ENCODE peak calls at places on chromosomes 13 and 19, in six cellular contexts. S is GM13977, E is uterus, B is body of pancreas, H is WTC11, T is omental fat pad. D is an unnamed sample.

GRCh38 chr19:31316201-31316951 is 32.9 kb downstream of the TSHZ3 start:
- DNase-seq in B (peak), T (no peak), H (no peak), E (peak), S (no peak), D (no peak)

GRCh38 chr19:29550896-29551295 is 25.1 kb downstream of the VSTM2B start:
- DNase-seq in T (no peak), S (no peak), B (no peak), E (no peak), H (no peak), D (no peak)

GRCh38 chr13:35785563-35786327 is 309.3 kb upstream of the MAB21L1 start:
- DNase-seq in T (no peak), H (no peak), E (no peak), B (no peak), S (no peak), D (no peak)

GRCh38 chr19:11435833-11436313 is 438 bp downstream of the PRKCSH start:
- DNase-seq in B (no peak), S (no peak), E (no peak), T (no peak), H (no peak), D (peak)

GRCh38 chr19:4376245-4376990 is 23.9 kb downstream of the SH3GL1 start:
- DNase-seq in S (no peak), H (no peak), B (peak), E (no peak), T (no peak), D (no peak)

GRCh38 chr13:97522243-97522642 is 88.3 kb downstream of the RAP2A start:
- DNase-seq in E (no peak), T (no peak), H (no peak), S (no peak), B (no peak), D (no peak)

GRCh38 chr13:67776171-67776570 is 546.0 kb upstream of the PCDH9 start:
- DNase-seq in B (no peak), S (no peak), H (no peak), T (no peak), E (no peak), D (no peak)

GRCh38 chr19:5890099-5890498 is 13.5 kb downstream of the NDUFA11 start:
- DNase-seq in T (no peak), B (no peak), S (no peak), H (no peak), E (no peak), D (no peak)

GRCh38 chr13:111572956-111573355 is 252.5 kb downstream of the TEX29 start:
- DNase-seq in B (peak), S (no peak), T (no peak), E (no peak), H (no peak), D (peak)

GRCh38 chr19:16822648-16823047 is 6.5 kb upstream of the SIN3B start:
- DNase-seq in T (no peak), B (no peak), H (no peak), E (no peak), S (no peak), D (no peak)

GRCh38 chr19:539429-540030 is 4.3 kb upstream of the GZMM start:
- DNase-seq in T (no peak), S (no peak), H (no peak), B (no peak), E (no peak), D (no peak)

GRCh38 chr13:51585234-51585672 is 991 bp downstream of the WDFY2 start:
- DNase-seq in S (no peak), T (no peak), E (no peak), H (no peak), B (no peak), D (no peak)

GRCh38 chr13:74919914-74920313 is 562.1 kb downstream of the TBC1D4 start:
- DNase-seq in S (no peak), T (no peak), B (no peak), E (no peak), H (no peak), D (no peak)

GRCh38 chr13:98349731-98350305 is 172.7 kb upstream of the RNF113B start:
- DNase-seq in S (no peak), H (peak), T (no peak), E (no peak), B (peak), D (peak)

GRCh38 chr19:17448190-17448967 is at the start of gene TMEM221:
- DNase-seq in E (peak), H (peak), T (no peak), B (peak), S (peak), D (peak)

GRCh38 chr13:42946927-42947326 is 45.1 kb downstream of the EPSTI1 start:
- DNase-seq in H (no peak), B (no peak), T (no peak), S (no peak), E (no peak), D (no peak)

GRCh38 chr13:29907670-29908069 is 57.3 kb upstream of the UBL3 start:
- DNase-seq in E (no peak), B (no peak), T (no peak), S (no peak), H (no peak), D (no peak)

GRCh38 chr13:77696006-77696862 is 1.3 kb upstream of the SLAIN1 start:
- DNase-seq in S (peak), E (no peak), T (no peak), H (no peak), B (no peak), D (no peak)

GRCh38 chr19:49686503-49687088 is 2.8 kb upstream of the ADM5 start:
- DNase-seq in B (no peak), H (no peak), T (no peak), S (no peak), E (no peak), D (no peak)

GRCh38 chr13:71979616-71980015 is 112.6 kb upstream of the DACH1 start:
- DNase-seq in B (no peak), S (no peak), H (peak), E (no peak), T (no peak), D (no peak)

GRCh38 chr19:12720851-12721655 is 2.7 kb downstream of the TNPO2 start:
- DNase-seq in T (no peak), S (peak), H (peak), B (peak), E (no peak), D (peak)

GRCh38 chr13:85982102-85982501 is 182.9 kb upstream of the SLITRK6 start:
- DNase-seq in E (no peak), T (no peak), S (no peak), B (no peak), H (no peak), D (no peak)

GRCh38 chr19:30593358-30593757 is 221.2 kb downstream of the ZNF536 start:
- DNase-seq in H (no peak), B (no peak), S (no peak), T (no peak), E (no peak), D (no peak)

GRCh38 chr13:26051231-26052135 is at the start of gene SHISA2:
- DNase-seq in S (peak), H (peak), E (no peak), B (peak), T (no peak), D (peak)

GRCh38 chr19:16461630-16462051 is 10.1 kb downstream of the EPS15L1 start:
- DNase-seq in T (no peak), E (no peak), B (no peak), H (no peak), S (no peak), D (no peak)

GRCh38 chr19:1470864-1471513 is 8.0 kb downstream of the C19orf25 start:
- DNase-seq in S (peak), H (peak), T (no peak), E (no peak), B (no peak), D (peak)

GRCh38 chr13:84702174-84702573 is 819.9 kb upstream of the SLITRK1 start:
- DNase-seq in H (no peak), S (no peak), T (no peak), E (no peak), B (no peak), D (no peak)

GRCh38 chr13:26721251-26721939 is 39.2 kb downstream of the GPR12 start:
- DNase-seq in S (no peak), H (no peak), B (no peak), E (no peak), T (no peak), D (peak)

GRCh38 chr13:48631441-48631840 is 22.3 kb upstream of the CYSLTR2 start:
- DNase-seq in T (no peak), B (no peak), S (no peak), E (no peak), H (no peak), D (no peak)

GRCh38 chr19:38657633-38658222 is 10.3 kb downstream of the ACTN4 start:
- DNase-seq in T (no peak), E (no peak), S (no peak), H (no peak), B (no peak), D (no peak)

GRCh38 chr13:34620073-34620858 is 321.8 kb upstream of the NBEA start:
- DNase-seq in S (no peak), B (no peak), T (no peak), E (no peak), H (no peak), D (no peak)

GRCh38 chr19:39407644-39408391 is 1.2 kb downstream of the ZFP36 start:
- DNase-seq in H (no peak), T (no peak), S (no peak), E (peak), B (peak), D (peak)

GRCh38 chr19:30362156-30362754 is 9.9 kb upstream of the ZNF536 start:
- DNase-seq in B (no peak), H (no peak), E (no peak), S (no peak), T (no peak), D (no peak)

GRCh38 chr19:19181614-19182013 is 10.3 kb downstream of the BORCS8 start:
- DNase-seq in E (no peak), T (no peak), H (no peak), B (no peak), S (no peak), D (no peak)

GRCh38 chr19:19186742-19187141 is 5.2 kb downstream of the BORCS8 start:
- DNase-seq in H (no peak), E (no peak), S (no peak), T (no peak), B (no peak), D (no peak)

DNA sequence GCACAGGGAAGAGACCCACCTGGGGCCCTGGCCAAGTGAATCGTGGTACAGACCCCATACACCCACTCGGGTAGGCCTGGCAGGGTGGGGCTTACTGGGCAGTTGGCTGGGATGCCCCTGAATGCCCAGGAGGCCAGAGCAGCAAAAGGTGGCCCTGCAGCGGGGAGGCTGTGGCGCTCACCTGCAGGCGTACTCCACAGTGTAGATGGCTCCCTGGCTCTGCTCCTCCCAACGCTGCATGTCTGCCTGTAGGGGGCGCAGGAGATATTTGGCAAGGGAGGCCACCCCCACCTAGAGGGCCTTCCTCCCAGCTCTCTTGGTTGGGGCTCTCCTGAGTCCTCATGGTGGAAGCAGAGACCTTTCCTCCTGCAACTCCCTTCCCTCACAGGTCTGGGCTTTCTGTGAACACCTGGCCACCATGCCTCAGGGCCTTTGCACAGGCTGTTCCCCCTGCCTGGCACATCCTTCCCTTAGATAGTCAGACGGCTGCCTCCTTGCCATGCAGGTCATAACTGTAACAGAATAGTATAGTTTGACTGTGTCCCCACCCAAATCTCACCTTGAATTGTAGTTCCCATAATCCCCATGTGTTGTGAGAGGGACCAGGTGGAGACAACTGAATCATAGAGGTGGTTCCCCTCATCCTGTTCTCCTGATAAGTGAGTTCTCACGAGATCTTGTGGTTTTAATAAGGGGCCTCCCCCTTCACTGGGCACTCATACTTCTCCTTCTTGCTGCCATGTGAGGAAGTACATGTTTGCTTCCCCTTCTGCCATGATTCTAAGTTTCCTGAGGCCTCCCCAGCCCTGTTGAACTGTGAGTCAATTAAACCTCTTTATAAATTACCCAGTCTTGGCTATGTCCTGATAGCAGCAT is 5.9 kb downstream of the BORCS8 start:
- DNase-seq in T (no peak), H (peak), S (no peak), E (no peak), B (no peak), D (peak)
- TF ChIP-seq CTCF in T (no peak), H (peak), S (peak), E (peak), B (peak), D (peak)

GRCh38 chr19:53511357-53511756 is 26.6 kb upstream of the ZNF331 start:
- DNase-seq in B (no peak), S (no peak), H (no peak), E (no peak), T (no peak), D (no peak)

GRCh38 chr19:53509443-53509842 is 28.5 kb upstream of the ZNF331 start:
- DNase-seq in S (no peak), B (no peak), E (no peak), H (no peak), T (no peak), D (no peak)

GRCh38 chr19:53507523-53508442 is 30.2 kb upstream of the ZNF331 start:
- DNase-seq in B (no peak), T (no peak), H (no peak), E (no peak), S (no peak), D (no peak)

GRCh38 chr19:53509845-53510244 is 28.1 kb upstream of the ZNF331 start:
- DNase-seq in T (no peak), E (no peak), S (no peak), B (no peak), H (no peak), D (no peak)

DNA sequence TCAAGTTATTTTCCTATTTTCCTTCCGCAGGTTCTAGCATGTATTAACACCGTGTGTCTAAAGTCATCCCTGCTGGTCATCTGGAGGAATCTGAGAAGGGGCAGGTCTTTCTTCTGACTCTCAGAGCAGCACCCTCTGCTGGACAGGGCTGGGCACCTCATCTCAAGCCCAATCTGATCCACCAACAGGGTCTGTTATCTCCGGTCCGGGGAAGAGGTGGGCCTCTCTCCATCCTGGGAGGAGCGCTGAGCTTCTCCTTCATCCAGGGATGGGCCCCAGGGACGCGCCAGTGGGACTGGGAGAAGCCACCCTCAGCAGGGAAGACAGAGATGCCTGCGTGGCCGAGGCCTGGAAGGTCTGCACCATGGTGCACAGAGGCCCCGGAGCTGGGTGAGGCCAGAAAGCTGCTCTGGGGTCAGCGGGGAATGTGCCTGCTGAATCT is 26.0 kb upstream of the ZNF331 start:
- DNase-seq in E (peak), S (peak), H (peak), B (peak), T (peak), D (peak)
- TF ChIP-seq CTCF in E (peak), S (peak), H (peak), B (peak), T (peak), D (peak)

GRCh38 chr19:44887648-44888047 is 3.4 kb upstream of the TOMM40 start:
- DNase-seq in S (no peak), T (no peak), H (no peak), E (no peak), B (no peak), D (no peak)

GRCh38 chr19:44891016-44891882 is at the start of gene TOMM40:
- DNase-seq in B (peak), H (peak), E (peak), S (peak), T (peak), D (peak)

GRCh38 chr19:44892932-44893331 is 1.9 kb downstream of the TOMM40 start:
- DNase-seq in B (no peak), E (no peak), T (no peak), S (no peak), H (no peak), D (no peak)

GRCh38 chr19:44890366-44891015 is 563 bp upstream of the TOMM40 start:
- DNase-seq in E (no peak), H (peak), S (peak), B (no peak), T (no peak), D (no peak)

GRCh38 chr19:44889830-44890365 is 1.2 kb upstream of the TOMM40 start:
- DNase-seq in E (no peak), B (no peak), H (no peak), S (no peak), T (no peak), D (no peak)
- TF ChIP-seq CTCF in E (no peak), B (no peak), H (no peak), S (no peak), T (no peak), D (no peak)

DNA sequence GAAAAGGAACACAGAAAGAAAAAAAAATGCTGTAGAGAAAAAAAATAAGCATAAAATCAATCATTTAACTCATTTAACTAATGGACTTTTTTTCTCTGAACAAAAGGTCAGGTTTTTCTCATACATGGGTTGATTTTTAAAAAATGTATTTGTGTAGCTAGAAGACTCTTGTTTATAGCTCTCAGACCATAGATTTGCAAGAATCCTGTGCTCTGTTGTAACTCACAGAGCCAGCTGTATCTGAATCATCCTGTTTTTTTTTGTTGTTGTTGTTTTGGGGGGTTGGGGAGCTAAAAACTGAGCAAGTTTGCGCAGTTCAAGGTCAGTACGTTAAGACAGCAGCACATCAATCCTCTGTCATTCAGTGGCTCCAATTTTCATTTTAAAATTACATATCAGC is 108.2 kb downstream of the PCDH17 start:
- DNase-seq in H (no peak), E (no peak), S (no peak), T (no peak), B (no peak), D (no peak)
- TF ChIP-seq CTCF in H (no peak), E (no peak), S (no peak), T (no peak), B (no peak), D (no peak)

GRCh38 chr13:73730014-73730413 is 404.2 kb downstream of the KLF12 start:
- DNase-seq in E (no peak), H (no peak), T (no peak), S (no peak), B (no peak), D (no peak)

GRCh38 chr13:73737214-73737613 is 397.0 kb downstream of the KLF12 start:
- DNase-seq in B (no peak), T (no peak), E (no peak), S (no peak), H (no peak), D (no peak)

GRCh38 chr13:73732350-73732749 is 401.9 kb downstream of the KLF12 start:
- DNase-seq in T (no peak), B (no peak), S (no peak), H (no peak), E (no peak), D (no peak)

GRCh38 chr13:73731564-73731963 is 402.6 kb downstream of the KLF12 start:
- DNase-seq in H (no peak), E (no peak), B (no peak), T (no peak), S (no peak), D (no peak)

GRCh38 chr13:73733691-73734090 is 400.5 kb downstream of the KLF12 start:
- DNase-seq in B (no peak), E (no peak), T (no peak), H (no peak), S (no peak), D (no peak)
- TF ChIP-seq CTCF in B (no peak), E (no peak), T (no peak), H (no peak), S (no peak), D (no peak)

GRCh38 chr13:21580736-21581135 is 23.2 kb downstream of the MICU2 start:
- DNase-seq in H (no peak), E (no peak), T (no peak), B (no peak), S (no peak), D (no peak)
- TF ChIP-seq CTCF in H (no peak), E (no peak), T (no peak), B (no peak), S (no peak), D (no peak)

DNA sequence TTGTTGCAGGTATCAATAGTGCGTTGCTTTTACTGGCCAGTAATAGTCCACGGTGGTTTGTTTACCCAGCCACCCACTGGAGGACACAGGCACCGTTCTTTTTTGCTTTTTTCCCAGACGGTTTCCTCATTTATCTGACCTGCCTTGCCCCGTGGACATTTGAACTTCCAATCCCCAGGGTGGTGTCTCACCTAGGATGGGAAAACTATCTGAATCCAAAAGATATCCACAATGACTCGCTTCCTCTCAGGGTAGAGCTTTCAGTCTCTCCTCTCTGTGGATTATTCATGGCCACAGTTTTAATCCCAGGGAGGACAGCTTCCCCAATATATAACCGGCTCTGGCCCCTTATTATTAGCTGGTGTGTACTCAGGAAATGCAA is 170.8 kb downstream of the FOXO1 start:
- DNase-seq in H (no peak), B (no peak), S (no peak), E (no peak), T (no peak), D (no peak)
- TF ChIP-seq CTCF in H (no peak), B (no peak), S (no peak), E (no peak), T (no peak), D (no peak)